ENCODE peak calls at places on chromosome 2, in five cellular contexts. One of them, this sample, is unnamed.

GRCh38 chr2:33225350-33225749 is 251.1 kb upstream of the RASGRP3 start:
- DNase-seq in cardiac fibroblast: peak; percentile 71
- DNase-seq in nephron progenitor cell: no peak
- DNase-seq in aorta: no peak
- DNase-seq in GDM1: no peak
- DNase-seq in this sample: no peak

GRCh38 chr2:217914078-217914477 is 88.7 kb downstream of the TNS1 start:
- DNase-seq in cardiac fibroblast: no peak
- DNase-seq in nephron progenitor cell: no peak
- DNase-seq in aorta: no peak
- DNase-seq in GDM1: no peak
- DNase-seq in this sample: no peak

GRCh38 chr2:38109732-38110181 is 33.8 kb upstream of the CYP1B1 start:
- DNase-seq in cardiac fibroblast: no peak
- DNase-seq in nephron progenitor cell: no peak
- DNase-seq in aorta: no peak
- DNase-seq in GDM1: no peak
- DNase-seq in this sample: peak; percentile 62

GRCh38 chr2:176199902-176200301 is 11.4 kb downstream of the HOXD1 start:
- DNase-seq in cardiac fibroblast: no peak
- DNase-seq in nephron progenitor cell: no peak
- DNase-seq in aorta: no peak
- DNase-seq in GDM1: no peak
- DNase-seq in this sample: no peak

GRCh38 chr2:16272038-16272788 is 331.9 kb downstream of the MYCN start:
- DNase-seq in cardiac fibroblast: no peak
- DNase-seq in nephron progenitor cell: no peak
- DNase-seq in aorta: no peak
- DNase-seq in GDM1: no peak
- DNase-seq in this sample: no peak

GRCh38 chr2:3692375-3692774 is 11.0 kb upstream of the DCDC2C start:
- DNase-seq in cardiac fibroblast: peak; percentile 17
- DNase-seq in nephron progenitor cell: no peak
- DNase-seq in aorta: no peak
- DNase-seq in GDM1: no peak
- DNase-seq in this sample: peak; percentile 7

GRCh38 chr2:180374502-180375281 is 367.6 kb upstream of the CWC22 start:
- DNase-seq in cardiac fibroblast: no peak
- DNase-seq in nephron progenitor cell: no peak
- DNase-seq in aorta: no peak
- DNase-seq in GDM1: no peak
- DNase-seq in this sample: peak; percentile 44

GRCh38 chr2:96098900-96099590 is 17.3 kb downstream of the ADRA2B start:
- DNase-seq in cardiac fibroblast: no peak
- DNase-seq in nephron progenitor cell: peak; percentile 1
- DNase-seq in aorta: peak; percentile 62
- DNase-seq in GDM1: no peak
- DNase-seq in this sample: no peak

GRCh38 chr2:190069936-190070696 is 7.6 kb upstream of the MSTN start:
- DNase-seq in cardiac fibroblast: peak; percentile 87
- DNase-seq in nephron progenitor cell: peak; percentile 26
- DNase-seq in aorta: no peak
- DNase-seq in GDM1: no peak
- DNase-seq in this sample: peak; percentile 71

GRCh38 chr2:138997849-138998517 is 217.8 kb upstream of the NXPH2 start:
- DNase-seq in cardiac fibroblast: no peak
- DNase-seq in nephron progenitor cell: no peak
- DNase-seq in aorta: no peak
- DNase-seq in GDM1: no peak
- DNase-seq in this sample: peak; percentile 4

GRCh38 chr2:45653125-45653524 is 1.6 kb downstream of the PRKCE start:
- DNase-seq in cardiac fibroblast: no peak
- DNase-seq in nephron progenitor cell: no peak
- DNase-seq in aorta: no peak
- DNase-seq in GDM1: no peak
- DNase-seq in this sample: no peak

GRCh38 chr2:132733119-132733518 is 63.1 kb upstream of the LYPD1 start:
- DNase-seq in cardiac fibroblast: no peak
- DNase-seq in nephron progenitor cell: no peak
- DNase-seq in aorta: no peak
- DNase-seq in GDM1: no peak
- DNase-seq in this sample: peak; percentile 36

GRCh38 chr2:185132501-185133041 is 534.2 kb downstream of the ZNF804A start:
- DNase-seq in cardiac fibroblast: no peak
- DNase-seq in nephron progenitor cell: no peak
- DNase-seq in aorta: peak; percentile 59
- DNase-seq in GDM1: no peak
- DNase-seq in this sample: no peak

GRCh38 chr2:124804014-124804940 is 779.2 kb downstream of the CNTNAP5 start:
- DNase-seq in cardiac fibroblast: peak; percentile 31
- DNase-seq in nephron progenitor cell: peak; percentile 9
- DNase-seq in aorta: no peak
- DNase-seq in GDM1: no peak
- DNase-seq in this sample: peak; percentile 46

GRCh38 chr2:136327162-136327852 is 209.4 kb upstream of the CXCR4 start:
- DNase-seq in cardiac fibroblast: peak; percentile 2
- DNase-seq in nephron progenitor cell: no peak
- DNase-seq in aorta: no peak
- DNase-seq in GDM1: no peak
- DNase-seq in this sample: no peak

GRCh38 chr2:48852938-48853337 is 97.4 kb upstream of the LHCGR start:
- DNase-seq in cardiac fibroblast: peak; percentile 48
- DNase-seq in nephron progenitor cell: no peak
- DNase-seq in aorta: no peak
- DNase-seq in GDM1: no peak
- DNase-seq in this sample: peak; percentile 93

GRCh38 chr2:191675807-191676667 is 1.9 kb upstream of the NABP1 start:
- DNase-seq in cardiac fibroblast: no peak
- DNase-seq in nephron progenitor cell: no peak
- DNase-seq in aorta: no peak
- DNase-seq in GDM1: peak; percentile 91
- DNase-seq in this sample: no peak

GRCh38 chr2:59830601-59831000 is 722.9 kb downstream of the BCL11A start:
- DNase-seq in cardiac fibroblast: no peak
- DNase-seq in nephron progenitor cell: no peak
- DNase-seq in aorta: no peak
- DNase-seq in GDM1: no peak
- DNase-seq in this sample: no peak

GRCh38 chr2:173669888-173670287 is 295.3 kb downstream of the SP3 start:
- DNase-seq in cardiac fibroblast: no peak
- DNase-seq in nephron progenitor cell: no peak
- DNase-seq in aorta: no peak
- DNase-seq in GDM1: no peak
- DNase-seq in this sample: no peak

This sample was measured in amniotic epithelial cell.